ENCODE peak calls at places on chromosome 1, in nine cellular contexts. One of them, this sample, is unnamed.

GRCh38 chr1:16971330-16972209 is 8.8 kb downstream of the MFAP2 start:
- DNase-seq in lower leg skin: no peak
- DNase-seq in body of pancreas: no peak
- DNase-seq in type B pancreatic cell: no peak
- DNase-seq in memory B cell: no peak
- DNase-seq in stimulated activated CD8-positive, alpha-beta memory T cell treated with anti-CD3 and anti-CD28 coated beads, Interleukin-4, amount 100 ng/mL, for 1 hour: no peak
- DNase-seq in K562: peak; percentile 24
- DNase-seq in psoas muscle: no peak
- DNase-seq in stimulated activated CD4-positive, alpha-beta T cell treated with anti-CD3 and anti-CD28 coated beads, Interleukin-2, amount 100 ng/mL, for 48 hours: no peak
- DNase-seq in this sample: no peak

GRCh38 chr1:214553142-214553710 is 1.8 kb upstream of the PTPN14 start:
- DNase-seq in type B pancreatic cell: no peak
- DNase-seq in body of pancreas: no peak
- DNase-seq in K562: no peak
- DNase-seq in memory B cell: no peak
- DNase-seq in stimulated activated CD8-positive, alpha-beta memory T cell treated with anti-CD3 and anti-CD28 coated beads, Interleukin-4, amount 100 ng/mL, for 1 hour: no peak
- DNase-seq in psoas muscle: no peak
- DNase-seq in lower leg skin: no peak
- DNase-seq in stimulated activated CD4-positive, alpha-beta T cell treated with anti-CD3 and anti-CD28 coated beads, Interleukin-2, amount 100 ng/mL, for 48 hours: no peak
- DNase-seq in this sample: no peak

GRCh38 chr1:206451146-206451545 is 19.1 kb upstream of the IKBKE start:
- DNase-seq in stimulated activated CD4-positive, alpha-beta T cell treated with anti-CD3 and anti-CD28 coated beads, Interleukin-2, amount 100 ng/mL, for 48 hours: no peak
- DNase-seq in lower leg skin: no peak
- DNase-seq in psoas muscle: no peak
- DNase-seq in body of pancreas: no peak
- DNase-seq in K562: no peak
- DNase-seq in stimulated activated CD8-positive, alpha-beta memory T cell treated with anti-CD3 and anti-CD28 coated beads, Interleukin-4, amount 100 ng/mL, for 1 hour: no peak
- DNase-seq in type B pancreatic cell: no peak
- DNase-seq in memory B cell: no peak
- DNase-seq in this sample: no peak

GRCh38 chr1:154304664-154305337 is 16.1 kb upstream of the AQP10 start:
- DNase-seq in stimulated activated CD8-positive, alpha-beta memory T cell treated with anti-CD3 and anti-CD28 coated beads, Interleukin-4, amount 100 ng/mL, for 1 hour: no peak
- DNase-seq in stimulated activated CD4-positive, alpha-beta T cell treated with anti-CD3 and anti-CD28 coated beads, Interleukin-2, amount 100 ng/mL, for 48 hours: no peak
- DNase-seq in lower leg skin: no peak
- DNase-seq in type B pancreatic cell: no peak
- DNase-seq in K562: peak; percentile 36
- DNase-seq in psoas muscle: no peak
- DNase-seq in memory B cell: no peak
- DNase-seq in body of pancreas: no peak
- DNase-seq in this sample: no peak

GRCh38 chr1:212007896-212008295 is 27.5 kb downstream of the INTS7 start:
- DNase-seq in stimulated activated CD8-positive, alpha-beta memory T cell treated with anti-CD3 and anti-CD28 coated beads, Interleukin-4, amount 100 ng/mL, for 1 hour: no peak
- DNase-seq in psoas muscle: no peak
- DNase-seq in memory B cell: no peak
- DNase-seq in stimulated activated CD4-positive, alpha-beta T cell treated with anti-CD3 and anti-CD28 coated beads, Interleukin-2, amount 100 ng/mL, for 48 hours: no peak
- DNase-seq in K562: no peak
- DNase-seq in lower leg skin: no peak
- DNase-seq in type B pancreatic cell: no peak
- DNase-seq in body of pancreas: no peak
- DNase-seq in this sample: no peak

GRCh38 chr1:72281637-72282270 is 585 bp downstream of the NEGR1 start:
- DNase-seq in psoas muscle: no peak
- DNase-seq in stimulated activated CD4-positive, alpha-beta T cell treated with anti-CD3 and anti-CD28 coated beads, Interleukin-2, amount 100 ng/mL, for 48 hours: no peak
- DNase-seq in type B pancreatic cell: no peak
- DNase-seq in lower leg skin: peak; percentile 86
- DNase-seq in K562: no peak
- DNase-seq in stimulated activated CD8-positive, alpha-beta memory T cell treated with anti-CD3 and anti-CD28 coated beads, Interleukin-4, amount 100 ng/mL, for 1 hour: no peak
- DNase-seq in body of pancreas: no peak
- DNase-seq in memory B cell: no peak
- DNase-seq in this sample: no peak

GRCh38 chr1:101200513-101200912 is 36.3 kb upstream of the S1PR1 start:
- DNase-seq in stimulated activated CD4-positive, alpha-beta T cell treated with anti-CD3 and anti-CD28 coated beads, Interleukin-2, amount 100 ng/mL, for 48 hours: no peak
- DNase-seq in psoas muscle: no peak
- DNase-seq in memory B cell: no peak
- DNase-seq in K562: no peak
- DNase-seq in lower leg skin: no peak
- DNase-seq in body of pancreas: no peak
- DNase-seq in stimulated activated CD8-positive, alpha-beta memory T cell treated with anti-CD3 and anti-CD28 coated beads, Interleukin-4, amount 100 ng/mL, for 1 hour: no peak
- DNase-seq in type B pancreatic cell: no peak
- DNase-seq in this sample: no peak

GRCh38 chr1:241998950-241999495 is at the start of gene MAP1LC3C:
- DNase-seq in body of pancreas: no peak
- DNase-seq in K562: no peak
- DNase-seq in lower leg skin: no peak
- DNase-seq in stimulated activated CD4-positive, alpha-beta T cell treated with anti-CD3 and anti-CD28 coated beads, Interleukin-2, amount 100 ng/mL, for 48 hours: no peak
- DNase-seq in stimulated activated CD8-positive, alpha-beta memory T cell treated with anti-CD3 and anti-CD28 coated beads, Interleukin-4, amount 100 ng/mL, for 1 hour: no peak
- DNase-seq in memory B cell: no peak
- DNase-seq in type B pancreatic cell: no peak
- DNase-seq in psoas muscle: no peak
- DNase-seq in this sample: no peak

GRCh38 chr1:89724369-89725015 is 91.6 kb downstream of the LRRC8C start:
- DNase-seq in stimulated activated CD4-positive, alpha-beta T cell treated with anti-CD3 and anti-CD28 coated beads, Interleukin-2, amount 100 ng/mL, for 48 hours: peak; percentile 55
- DNase-seq in psoas muscle: peak; percentile 23
- DNase-seq in lower leg skin: no peak
- DNase-seq in K562: peak; percentile 33
- DNase-seq in body of pancreas: no peak
- DNase-seq in stimulated activated CD8-positive, alpha-beta memory T cell treated with anti-CD3 and anti-CD28 coated beads, Interleukin-4, amount 100 ng/mL, for 1 hour: no peak
- DNase-seq in memory B cell: no peak
- DNase-seq in type B pancreatic cell: no peak
- DNase-seq in this sample: peak; percentile 41

GRCh38 chr1:151326619-151327222 is 495 bp downstream of the PI4KB start:
- DNase-seq in stimulated activated CD4-positive, alpha-beta T cell treated with anti-CD3 and anti-CD28 coated beads, Interleukin-2, amount 100 ng/mL, for 48 hours: peak; percentile 31
- DNase-seq in K562: peak; percentile 73
- DNase-seq in psoas muscle: peak; percentile 40
- DNase-seq in type B pancreatic cell: no peak
- DNase-seq in stimulated activated CD8-positive, alpha-beta memory T cell treated with anti-CD3 and anti-CD28 coated beads, Interleukin-4, amount 100 ng/mL, for 1 hour: no peak
- DNase-seq in body of pancreas: peak; percentile 34
- DNase-seq in memory B cell: no peak
- DNase-seq in lower leg skin: peak; percentile 88
- DNase-seq in this sample: peak; percentile 63

GRCh38 chr1:227541796-227542152 is 21.6 kb upstream of the ZNF678 start:
- DNase-seq in stimulated activated CD8-positive, alpha-beta memory T cell treated with anti-CD3 and anti-CD28 coated beads, Interleukin-4, amount 100 ng/mL, for 1 hour: no peak
- DNase-seq in type B pancreatic cell: peak; percentile 71
- DNase-seq in stimulated activated CD4-positive, alpha-beta T cell treated with anti-CD3 and anti-CD28 coated beads, Interleukin-2, amount 100 ng/mL, for 48 hours: no peak
- DNase-seq in K562: no peak
- DNase-seq in body of pancreas: no peak
- DNase-seq in lower leg skin: no peak
- DNase-seq in memory B cell: no peak
- DNase-seq in psoas muscle: no peak
- DNase-seq in this sample: no peak

This sample was measured in OCI-LY7.